ENCODE peak calls at places on chromosomes 4 and X, in six cellular contexts. B is A549, T is uterus, D is GM12878, O is HCT116, F is NB4. Z is an unnamed sample.

GRCh38 chrX:1361275-1361674 is 24.7 kb downstream of the IL3RA start:
- DNase-seq in B (no peak), T (no peak), D (no peak), O (no peak), F (no peak), Z (no peak)

GRCh38 chrX:85111347-85111746 is 107.7 kb downstream of the APOOL start:
- DNase-seq in B (no peak), T (no peak), D (no peak), O (no peak), F (peak), Z (no peak)

GRCh38 chr4:17492058-17492741 is 19.7 kb downstream of the QDPR start:
- DNase-seq in B (no peak), T (no peak), D (no peak), O (no peak), F (no peak), Z (no peak)

GRCh38 chr4:7854211-7854610 is 85.5 kb downstream of the AFAP1 start:
- DNase-seq in B (no peak), T (no peak), D (no peak), O (no peak), F (no peak), Z (no peak)

GRCh38 chr4:141028024-141028529 is 105.2 kb downstream of the RNF150 start:
- DNase-seq in B (no peak), T (no peak), D (no peak), O (no peak), F (no peak), Z (no peak)

GRCh38 chr4:113772319-113772718 is 10.8 kb upstream of the CAMK2D start:
- DNase-seq in B (no peak), T (no peak), D (no peak), O (no peak), F (no peak), Z (no peak)

GRCh38 chrX:2627272-2627867 is 63.7 kb upstream of the CD99 start:
- DNase-seq in B (peak), T (peak), D (no peak), O (peak), F (peak), Z (no peak)

GRCh38 chr4:89254847-89255246 is 52.8 kb downstream of the GPRIN3 start:
- DNase-seq in B (peak), T (no peak), D (no peak), O (peak), F (peak), Z (no peak)

GRCh38 chr4:77862478-77863216 is at the start of gene MRPL1:
- DNase-seq in B (peak), T (peak), D (peak), O (peak), F (peak), Z (peak)

GRCh38 chrX:374566-374965 is 12.1 kb downstream of the PPP2R3B start:
- DNase-seq in B (no peak), T (no peak), D (no peak), O (no peak), F (no peak), Z (no peak)

GRCh38 chr4:64230709-64231310 is 178.4 kb downstream of the TECRL start:
- DNase-seq in B (no peak), T (no peak), D (no peak), O (peak), F (peak), Z (no peak)

GRCh38 chr4:185256444-185256843 is 47.0 kb downstream of the SNX25 start:
- DNase-seq in B (no peak), T (no peak), D (no peak), O (peak), F (no peak), Z (no peak)

GRCh38 chr4:94834496-94834895 is 76.7 kb downstream of the BMPR1B start:
- DNase-seq in B (no peak), T (no peak), D (no peak), O (no peak), F (no peak), Z (no peak)

GRCh38 chr4:56681158-56681848 is at the start of gene HOPX:
- DNase-seq in B (no peak), T (no peak), D (peak), O (no peak), F (peak), Z (peak)

GRCh38 chr4:107034091-107034698 is 1.9 kb downstream of the DKK2 start:
- DNase-seq in B (no peak), T (peak), D (no peak), O (no peak), F (peak), Z (no peak)

GRCh38 chr4:51870441-51871188 is 27.7 kb downstream of the DCUN1D4 start:
- DNase-seq in B (no peak), T (no peak), D (no peak), O (no peak), F (no peak), Z (no peak)

GRCh38 chrX:152405561-152405960 is 45.6 kb downstream of the GABRA3 start:
- DNase-seq in B (no peak), T (no peak), D (no peak), O (no peak), F (no peak), Z (no peak)

GRCh38 chrX:40165206-40165605 is 67.4 kb upstream of the BCOR start:
- DNase-seq in B (no peak), T (no peak), D (no peak), O (no peak), F (no peak), Z (no peak)

GRCh38 chrX:120743266-120743665 is 113.4 kb upstream of the C1GALT1C1 start:
- DNase-seq in B (no peak), T (no peak), D (no peak), O (no peak), F (no peak), Z (no peak)

GRCh38 chr4:5404073-5404472 is 304.3 kb downstream of the EVC2 start:
- DNase-seq in B (no peak), T (no peak), D (no peak), O (no peak), F (no peak), Z (no peak)

GRCh38 chrX:46573331-46573895 is at the start of gene CHST7:
- DNase-seq in B (peak), T (peak), D (no peak), O (peak), F (peak), Z (peak)

GRCh38 chr4:40119344-40119743 is 62.7 kb downstream of the N4BP2 start:
- DNase-seq in B (no peak), T (no peak), D (no peak), O (no peak), F (no peak), Z (no peak)

GRCh38 chrX:41922125-41922521 is 1.2 kb downstream of the CASK start:
- DNase-seq in B (no peak), T (no peak), D (no peak), O (no peak), F (peak), Z (no peak)

GRCh38 chrX:118802857-118803256 is 20.8 kb upstream of the ZCCHC12 start:
- DNase-seq in B (no peak), T (peak), D (no peak), O (no peak), F (peak), Z (no peak)

GRCh38 chr4:3710451-3711182 is 55.6 kb upstream of the ADRA2C start:
- DNase-seq in B (no peak), T (peak), D (no peak), O (no peak), F (no peak), Z (no peak)

GRCh38 chr4:11487876-11488545 is 59.3 kb upstream of the HS3ST1 start:
- DNase-seq in B (no peak), T (no peak), D (no peak), O (no peak), F (peak), Z (no peak)

GRCh38 chr4:174266416-174266815 is 17.1 kb downstream of the FBXO8 start:
- DNase-seq in B (no peak), T (no peak), D (no peak), O (no peak), F (no peak), Z (no peak)

DNA sequence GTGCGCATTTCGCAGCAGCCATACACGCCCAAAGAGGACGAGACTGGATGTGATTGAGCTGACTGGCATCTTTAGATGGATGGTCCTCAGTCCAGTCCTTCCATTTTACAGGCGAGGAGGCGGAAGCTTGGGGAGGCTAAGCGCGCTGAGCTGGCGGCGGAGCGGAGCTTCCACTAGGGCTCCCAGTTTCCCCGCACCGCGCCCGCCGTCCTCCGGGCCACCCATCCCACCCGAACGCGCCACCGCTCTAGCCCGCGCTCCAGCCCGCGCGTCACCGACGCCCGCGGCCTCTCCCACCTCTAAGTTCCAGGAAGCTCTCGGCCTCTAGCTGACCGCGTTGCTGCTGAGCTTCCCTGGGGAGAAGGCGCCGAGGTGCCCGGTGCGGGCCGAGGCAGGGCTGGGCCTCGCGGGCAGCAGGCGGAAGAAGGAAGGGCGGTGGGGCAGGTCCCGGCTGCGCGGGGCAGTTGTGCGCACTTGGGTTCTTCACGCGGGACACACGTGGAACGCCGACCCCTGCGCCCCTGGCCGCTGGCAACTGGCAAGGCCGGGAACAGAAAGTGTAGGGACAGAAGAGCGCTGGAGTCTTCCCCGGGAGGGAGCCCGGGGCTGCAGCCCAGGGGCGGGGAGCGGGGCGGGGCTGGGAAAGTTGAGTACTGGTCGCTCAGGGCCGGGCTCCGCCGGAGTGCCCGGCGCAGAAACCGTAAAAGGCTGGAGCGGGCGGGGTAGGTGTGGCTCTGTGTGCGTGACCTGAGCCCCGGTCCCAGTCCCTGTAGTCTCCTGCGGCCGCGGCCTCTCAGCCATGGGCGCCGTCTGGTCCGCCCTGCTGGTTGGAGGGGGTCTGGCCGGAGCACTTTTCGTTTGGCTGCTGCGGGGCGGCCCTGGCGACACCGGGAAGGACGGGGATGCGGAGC is at the start of gene STBD1:
- DNase-seq in B (peak), T (peak), D (no peak), O (peak), F (peak), Z (no peak)
- TF ChIP-seq CTCF in B (no peak), T (no peak), D (no peak), O (no peak), F (no peak), Z (no peak)

DNA sequence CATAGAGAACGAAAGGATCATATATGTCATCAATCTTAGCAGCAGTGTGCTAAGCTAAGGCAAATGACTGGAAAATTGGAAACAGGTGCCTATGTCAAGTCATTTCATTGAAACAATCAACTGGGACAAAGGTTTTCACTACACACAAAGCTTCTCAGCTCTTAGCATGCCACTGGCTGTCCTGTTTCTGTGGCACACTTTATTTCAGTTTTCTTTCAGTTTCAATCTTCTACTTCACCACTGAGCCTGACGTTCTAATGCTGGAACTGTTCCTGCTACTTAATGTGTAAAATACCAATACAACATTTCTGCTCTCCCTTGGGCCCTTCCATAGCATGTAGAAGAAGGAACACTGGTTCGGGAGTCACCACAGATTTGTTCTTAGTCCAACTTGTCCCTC is 378.3 kb upstream of the FMR1 start:
- DNase-seq in B (no peak), T (no peak), D (no peak), O (no peak), F (no peak), Z (no peak)
- TF ChIP-seq POLR2A in B (no peak), T (no peak), D (no peak), O (no peak), F (no peak), Z (no peak)

GRCh38 chr4:151045907-151046306 is 30.8 kb upstream of the LRBA start:
- DNase-seq in B (no peak), T (no peak), D (no peak), O (peak), F (peak), Z (no peak)
- TF ChIP-seq CTCF in B (peak), T (no peak), D (no peak), O (peak), F (no peak), Z (peak)

GRCh38 chrX:132216806-132217202 is 2.4 kb downstream of the RAP2C start:
- DNase-seq in B (no peak), T (no peak), D (no peak), O (no peak), F (peak), Z (no peak)

GRCh38 chrX:132219343-132219768 is at the start of gene RAP2C:
- DNase-seq in B (peak), T (peak), D (no peak), O (peak), F (peak), Z (peak)

GRCh38 chrX:132216283-132216682 is 3.0 kb downstream of the RAP2C start:
- DNase-seq in B (no peak), T (peak), D (no peak), O (no peak), F (peak), Z (no peak)

GRCh38 chrX:132217203-132218073 is 1.8 kb downstream of the RAP2C start:
- DNase-seq in B (peak), T (peak), D (peak), O (peak), F (peak), Z (peak)

DNA sequence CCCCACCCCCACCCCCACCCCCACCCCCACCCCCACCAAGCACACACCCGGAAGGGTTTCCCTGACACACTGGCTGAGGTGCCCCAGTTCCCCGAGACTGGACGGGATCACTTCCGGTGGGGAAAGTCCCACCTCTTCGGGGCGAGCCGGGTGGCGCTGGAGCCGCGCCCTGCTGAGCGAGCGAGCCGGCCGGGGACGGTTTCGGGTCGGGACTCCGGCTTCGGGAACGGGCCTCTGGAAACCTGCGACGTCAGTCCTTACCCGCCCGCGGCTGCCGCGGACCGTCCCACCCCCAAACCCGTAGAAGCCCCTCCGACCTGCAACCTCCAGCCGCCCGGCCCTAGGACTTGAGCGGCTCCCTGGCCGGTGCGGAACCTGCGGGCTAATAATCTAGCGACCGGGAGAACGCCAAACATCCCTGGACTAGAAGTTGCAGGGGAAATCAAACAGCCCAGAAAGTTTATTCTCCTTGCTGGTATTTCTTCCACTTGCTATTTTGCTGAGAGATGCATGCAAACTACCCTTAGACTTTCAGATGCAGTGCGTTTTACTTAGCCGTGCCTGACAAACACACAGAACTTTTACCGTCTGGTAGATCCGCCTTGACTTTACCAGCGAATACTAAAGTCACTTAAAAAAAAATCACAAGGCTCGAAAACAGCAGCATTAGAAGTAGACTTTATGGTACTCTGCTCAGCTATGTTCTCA is 993 bp downstream of the RAP2C start:
- DNase-seq in B (peak), T (peak), D (peak), O (peak), F (peak), Z (peak)
- TF ChIP-seq POLR2A in B (peak), T (no peak), D (peak), O (no peak), F (no peak), Z (peak)

GRCh38 chr4:55554453-55555030 is 7.8 kb upstream of the CLOCK start:
- DNase-seq in B (peak), T (no peak), D (no peak), O (peak), F (peak), Z (no peak)
- TF ChIP-seq CTCF in B (peak), T (peak), D (peak), O (peak), F (peak), Z (no peak)

GRCh38 chr4:70901607-70901983 is 574 bp upstream of the MOB1B start:
- DNase-seq in B (no peak), T (no peak), D (no peak), O (no peak), F (no peak), Z (no peak)

GRCh38 chr4:70902577-70903281 is 560 bp downstream of the MOB1B start:
- DNase-seq in B (peak), T (no peak), D (no peak), O (no peak), F (peak), Z (peak)

GRCh38 chr4:70903282-70903603 is 1.1 kb downstream of the MOB1B start:
- DNase-seq in B (no peak), T (no peak), D (no peak), O (no peak), F (no peak), Z (no peak)

DNA sequence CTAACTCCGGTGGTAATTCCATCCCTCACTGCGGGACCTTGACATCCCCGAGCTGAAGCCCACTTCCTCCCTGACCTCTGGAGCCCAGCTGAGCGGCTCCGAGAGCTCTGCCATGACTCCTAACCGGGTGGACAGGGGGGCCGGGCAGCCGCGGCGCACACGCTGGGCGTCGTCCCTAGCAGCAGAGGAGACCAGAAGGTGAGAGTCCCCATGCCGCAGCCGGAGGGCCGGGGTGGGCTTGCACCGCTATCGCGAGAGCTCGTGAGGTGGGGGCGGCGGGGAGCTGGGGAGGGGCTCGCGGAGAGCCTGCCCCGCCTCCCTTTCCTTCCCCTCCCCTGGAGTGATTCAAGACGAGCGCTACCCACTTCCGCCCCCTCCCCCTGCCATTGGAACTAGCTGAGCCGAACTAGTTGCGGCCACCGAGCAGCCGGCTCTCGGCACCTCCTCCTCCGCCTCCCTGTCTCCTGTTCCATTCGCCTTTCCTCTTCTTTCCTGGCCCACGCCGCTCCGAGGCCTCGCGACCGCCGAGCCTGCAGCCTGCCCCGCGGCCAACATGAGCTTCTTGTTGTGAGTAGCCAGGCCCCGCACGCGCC is at the start of gene MOB1B:
- DNase-seq in B (peak), T (peak), D (peak), O (peak), F (peak), Z (peak)
- TF ChIP-seq POLR2A in B (peak), T (peak), D (peak), O (peak), F (peak), Z (no peak)

GRCh38 chrX:149937881-149938426 is 337 bp downstream of the EOLA2 start:
- DNase-seq in B (no peak), T (peak), D (no peak), O (no peak), F (peak), Z (peak)

GRCh38 chrX:149939271-149940014 is 1.2 kb upstream of the EOLA2 start:
- DNase-seq in B (peak), T (peak), D (peak), O (peak), F (peak), Z (peak)

GRCh38 chrX:149938427-149939270 is at the start of gene EOLA2:
- DNase-seq in B (peak), T (peak), D (peak), O (peak), F (peak), Z (peak)

GRCh38 chrX:149940015-149940716 is 1.9 kb upstream of the EOLA2 start:
- DNase-seq in B (peak), T (peak), D (peak), O (peak), F (peak), Z (peak)
- TF ChIP-seq CTCF in B (peak), T (peak), D (peak), O (no peak), F (peak), Z (peak)

GRCh38 chrX:75642811-75643361 is 120.0 kb upstream of the ZDHHC15 start:
- DNase-seq in B (no peak), T (no peak), D (no peak), O (no peak), F (no peak), Z (no peak)
- TF ChIP-seq POLR2A in B (no peak), T (no peak), D (no peak), O (no peak), F (no peak), Z (no peak)

Z was measured in Peyer's patch.